ENCODE peak calls at places on chromosomes 6 and 20, in five cellular contexts. Q, C, Z, F and X are unnamed samples.

GRCh38 chr6:121730616-121731015 is 295.2 kb downstream of the GJA1 start:
- DNase-seq in Q (no peak), C (no peak), Z (no peak), F (no peak), X (no peak)

GRCh38 chr6:96499781-96500180 is 21.8 kb upstream of the UFL1 start:
- DNase-seq in Q (no peak), C (no peak), Z (no peak), F (peak), X (peak)

GRCh38 chr6:161891542-161891941 is 617.7 kb upstream of the AGPAT4 start:
- DNase-seq in Q (no peak), C (no peak), Z (no peak), F (no peak), X (no peak)

GRCh38 chr6:143950874-143951273 is 57.2 kb downstream of the PLAGL1 start:
- DNase-seq in Q (no peak), C (no peak), Z (no peak), F (no peak), X (no peak)

GRCh38 chr20:2902818-2903217 is 29.5 kb downstream of the PTPRA start:
- DNase-seq in Q (no peak), C (no peak), Z (no peak), F (no peak), X (no peak)

GRCh38 chr6:2157441-2158127 is 87.8 kb downstream of the GMDS start:
- DNase-seq in Q (no peak), C (no peak), Z (no peak), F (no peak), X (peak)

GRCh38 chr6:158560787-158561246 is 926 bp downstream of the TMEM181 start:
- DNase-seq in Q (peak), C (peak), Z (no peak), F (no peak), X (no peak)

GRCh38 chr6:26445934-26446667 is 5.8 kb downstream of the BTN3A3 start:
- DNase-seq in Q (no peak), C (no peak), Z (no peak), F (peak), X (no peak)

GRCh38 chr6:31877651-31878161 is 1.1 kb downstream of the SLC44A4 start:
- DNase-seq in Q (peak), C (peak), Z (no peak), F (no peak), X (no peak)

GRCh38 chr20:22339091-22339881 is 245.1 kb downstream of the FOXA2 start:
- DNase-seq in Q (no peak), C (peak), Z (peak), F (no peak), X (peak)

GRCh38 chr6:71446084-71446869 is 157.7 kb downstream of the OGFRL1 start:
- DNase-seq in Q (peak), C (no peak), Z (no peak), F (no peak), X (no peak)

GRCh38 chr6:166330612-166331011 is 11.7 kb downstream of the SFT2D1 start:
- DNase-seq in Q (no peak), C (peak), Z (peak), F (no peak), X (no peak)

GRCh38 chr6:120774275-120774674 is 560.0 kb downstream of the TBC1D32 start:
- DNase-seq in Q (no peak), C (no peak), Z (no peak), F (no peak), X (no peak)

GRCh38 chr6:39228111-39228971 is 934 bp downstream of the KCNK5 start:
- DNase-seq in Q (no peak), C (no peak), Z (no peak), F (no peak), X (no peak)

GRCh38 chr20:19964289-19965263 is 52.6 kb upstream of the NAA20 start:
- DNase-seq in Q (peak), C (peak), Z (peak), F (no peak), X (no peak)

GRCh38 chr6:24283043-24283985 is 74.5 kb downstream of the DCDC2 start:
- DNase-seq in Q (peak), C (peak), Z (peak), F (no peak), X (peak)

GRCh38 chr20:59004493-59004762 is 2.6 kb downstream of the CTSZ start:
- DNase-seq in Q (peak), C (peak), Z (no peak), F (peak), X (peak)

GRCh38 chr20:32240220-32240619 is 32.5 kb downstream of the POFUT1 start:
- DNase-seq in Q (peak), C (no peak), Z (no peak), F (no peak), X (no peak)

GRCh38 chr6:3619201-3619600 is 132.3 kb downstream of the PXDC1 start:
- DNase-seq in Q (no peak), C (no peak), Z (no peak), F (no peak), X (no peak)

GRCh38 chr6:3619800-3620199 is 131.7 kb downstream of the PXDC1 start:
- DNase-seq in Q (no peak), C (no peak), Z (no peak), F (no peak), X (no peak)

GRCh38 chr6:3617192-3617631 is 134.3 kb downstream of the PXDC1 start:
- DNase-seq in Q (no peak), C (no peak), Z (no peak), F (no peak), X (no peak)

GRCh38 chr6:3617681-3618299 is 133.7 kb downstream of the PXDC1 start:
- DNase-seq in Q (no peak), C (no peak), Z (no peak), F (no peak), X (no peak)

GRCh38 chr6:3618300-3619041 is 133.0 kb downstream of the PXDC1 start:
- DNase-seq in Q (no peak), C (no peak), Z (no peak), F (no peak), X (no peak)
- H3K27ac ChIP-seq in Q (no peak), C (no peak), Z (no peak), F (no peak), X (no peak)

GRCh38 chr20:63911171-63911570 is 16.2 kb downstream of the DNAJC5 start:
- DNase-seq in Q (peak), C (peak), Z (no peak), F (no peak), X (no peak)
- H3K27ac ChIP-seq in Q (peak), C (peak), Z (no peak), F (no peak), X (no peak)

GRCh38 chr20:57445298-57445697 is 54.1 kb downstream of the RBM38 start:
- DNase-seq in Q (peak), C (no peak), Z (no peak), F (no peak), X (no peak)

GRCh38 chr20:57443866-57444265 is 52.7 kb downstream of the RBM38 start:
- DNase-seq in Q (no peak), C (no peak), Z (no peak), F (no peak), X (no peak)

GRCh38 chr20:57444394-57445048 is 53.3 kb downstream of the RBM38 start:
- DNase-seq in Q (no peak), C (no peak), Z (no peak), F (no peak), X (no peak)

GRCh38 chr20:57443349-57443748 is 52.2 kb downstream of the RBM38 start:
- DNase-seq in Q (no peak), C (no peak), Z (no peak), F (no peak), X (no peak)

DNA sequence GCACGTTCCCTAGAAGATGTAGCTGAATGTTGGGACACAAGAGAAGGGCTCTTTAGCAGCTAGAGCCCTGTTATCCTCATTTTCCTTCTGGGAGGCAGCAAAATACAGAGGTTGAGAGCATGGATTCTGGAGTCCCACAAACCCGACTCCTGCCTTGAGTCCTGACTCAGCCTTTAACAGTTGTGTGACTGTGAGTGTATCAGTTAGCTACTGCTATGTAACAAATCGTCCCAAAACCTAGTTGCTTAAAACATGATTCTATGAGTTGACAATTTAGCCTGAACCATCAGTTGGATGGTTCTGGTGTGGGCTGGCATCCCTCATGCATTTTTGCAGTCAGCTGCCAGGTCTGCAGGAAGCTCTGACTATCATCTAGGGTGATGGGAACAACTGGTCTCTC is 54.6 kb downstream of the RBM38 start:
- DNase-seq in Q (no peak), C (no peak), Z (no peak), F (no peak), X (no peak)
- H3K27ac ChIP-seq in Q (no peak), C (no peak), Z (no peak), F (no peak), X (no peak)

GRCh38 chr6:41427642-41428401 is 92.4 kb downstream of the NCR2 start:
- DNase-seq in Q (peak), C (peak), Z (no peak), F (no peak), X (peak)

GRCh38 chr6:41426888-41427641 is 91.7 kb downstream of the NCR2 start:
- DNase-seq in Q (peak), C (no peak), Z (no peak), F (no peak), X (no peak)

GRCh38 chr6:41429506-41430504 is 94.4 kb downstream of the NCR2 start:
- DNase-seq in Q (peak), C (no peak), Z (no peak), F (no peak), X (no peak)

GRCh38 chr6:41428995-41429417 is 93.6 kb downstream of the NCR2 start:
- DNase-seq in Q (peak), C (no peak), Z (no peak), F (no peak), X (no peak)

DNA sequence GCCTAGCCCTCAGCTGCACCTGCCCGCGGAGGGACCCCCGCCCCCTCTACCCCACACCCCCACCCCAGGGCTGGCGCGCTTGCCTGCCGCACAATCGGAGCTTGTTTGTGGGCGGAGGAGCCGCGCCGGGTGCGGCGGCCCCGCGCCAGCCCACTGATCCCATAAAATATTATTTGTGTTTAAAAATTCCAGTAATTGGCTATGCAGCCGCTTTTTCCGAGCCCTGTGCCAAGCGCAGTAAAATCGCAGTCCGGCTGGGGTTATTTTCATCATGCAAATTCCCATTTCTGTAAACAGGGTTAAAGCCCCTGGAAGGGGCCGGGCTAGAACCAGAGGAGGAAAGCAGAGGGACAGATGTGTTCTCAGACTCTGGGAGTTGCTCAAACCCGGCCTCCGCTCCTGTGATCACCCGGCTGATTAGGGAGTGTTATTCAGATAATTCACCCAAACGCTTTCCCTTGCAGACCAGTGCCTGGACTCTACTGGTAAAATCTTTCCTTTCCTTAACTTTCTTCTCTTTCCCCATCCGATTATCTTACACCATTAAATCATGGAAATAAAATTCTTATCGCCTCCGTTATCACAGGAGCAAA is 93.1 kb downstream of the NCR2 start:
- DNase-seq in Q (peak), C (no peak), Z (no peak), F (no peak), X (no peak)
- H3K27ac ChIP-seq in Q (no peak), C (peak), Z (peak), F (no peak), X (no peak)

GRCh38 chr6:116404706-116405105 is 34.0 kb downstream of the DSE start:
- DNase-seq in Q (no peak), C (no peak), Z (no peak), F (no peak), X (no peak)
- H3K27ac ChIP-seq in Q (peak), C (no peak), Z (no peak), F (no peak), X (no peak)

DNA sequence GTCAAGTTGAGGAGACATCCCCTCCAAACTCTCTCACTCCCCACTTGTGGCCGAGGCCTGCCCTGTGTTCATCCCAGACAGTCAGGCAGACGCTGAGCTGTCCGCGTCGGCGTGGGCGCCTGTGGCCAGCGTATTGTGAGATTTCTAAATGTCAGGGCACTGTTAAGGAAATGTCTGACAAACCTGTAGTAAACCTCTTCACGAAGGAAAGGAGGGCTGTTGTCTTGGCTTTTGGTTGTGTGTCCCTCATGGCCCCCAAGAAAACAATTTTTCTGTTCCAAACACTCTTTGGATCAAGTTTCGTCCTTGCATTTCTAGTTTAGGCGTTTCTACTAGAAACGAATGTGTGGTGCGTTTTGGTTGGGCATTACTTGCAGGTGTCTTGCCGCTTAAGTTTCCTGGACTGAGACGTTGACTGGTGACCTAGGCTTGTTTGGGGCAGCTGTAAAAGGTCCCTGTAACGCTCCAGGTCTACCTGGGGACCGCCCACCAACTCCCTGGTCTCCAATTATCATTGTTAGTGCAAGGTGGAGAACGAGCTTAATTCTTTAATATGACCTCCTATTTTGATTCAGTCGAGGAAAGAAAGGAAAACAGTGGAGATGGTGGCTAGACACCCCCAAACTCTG is 8.7 kb upstream of the POU3F2 start:
- DNase-seq in Q (no peak), C (no peak), Z (no peak), F (no peak), X (no peak)
- H3K27ac ChIP-seq in Q (no peak), C (no peak), Z (no peak), F (no peak), X (no peak)

GRCh38 chr6:170088349-170088951 is 202.4 kb downstream of the DLL1 start:
- DNase-seq in Q (peak), C (no peak), Z (no peak), F (no peak), X (no peak)

GRCh38 chr6:170086639-170087420 is 204.0 kb downstream of the DLL1 start:
- DNase-seq in Q (peak), C (no peak), Z (no peak), F (no peak), X (no peak)

GRCh38 chr6:170085475-170086401 is 205.1 kb downstream of the DLL1 start:
- DNase-seq in Q (peak), C (no peak), Z (no peak), F (no peak), X (no peak)

GRCh38 chr6:170089937-170090335 is 200.9 kb downstream of the DLL1 start:
- DNase-seq in Q (no peak), C (no peak), Z (no peak), F (no peak), X (no peak)

DNA sequence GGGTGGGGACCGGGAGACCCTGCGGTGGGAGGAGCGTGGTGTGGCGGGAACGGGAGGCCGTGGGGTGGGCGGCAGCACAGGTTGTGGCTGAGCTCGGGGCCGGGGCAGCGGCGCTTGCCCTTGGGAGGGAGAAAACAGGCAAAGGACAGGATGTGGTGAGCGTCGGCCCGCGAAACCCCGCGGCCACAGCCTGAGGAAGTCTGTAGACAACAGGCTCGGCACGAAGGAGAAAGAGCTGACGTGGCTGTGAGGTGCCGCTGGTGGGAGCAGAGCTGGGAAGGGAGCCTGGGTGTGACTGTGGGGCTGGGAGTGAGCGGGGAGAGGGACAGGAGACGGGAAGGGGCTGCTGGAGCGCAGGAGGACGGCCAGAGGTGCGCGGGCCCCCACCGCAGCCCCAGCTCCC is 202.9 kb downstream of the DLL1 start:
- DNase-seq in Q (peak), C (no peak), Z (no peak), F (peak), X (peak)
- H3K27ac ChIP-seq in Q (no peak), C (no peak), Z (no peak), F (no peak), X (peak)

GRCh38 chr6:102026649-102027048 is 633.1 kb downstream of the GRIK2 start:
- DNase-seq in Q (no peak), C (no peak), Z (no peak), F (no peak), X (no peak)
- H3K27ac ChIP-seq in Q (no peak), C (no peak), Z (no peak), F (no peak), X (no peak)